ENCODE peak calls at places on chromosomes 7 and 10, in ten cellular contexts. S is head of caudate nucleus; W is mucosa of descending colon; O is heart right ventricle; V is sigmoid colon; Y is pulmonary artery endothelial cell; A is D341Med; R is EL; I is CD8-positive, alpha-beta memory T cell; K is upper lobe of right lung. P is an unnamed sample.

GRCh38 chr10:2214035-2214434 is 476.7 kb upstream of the ADARB2 start:
- DNase-seq in R (no peak), O (no peak), I (no peak), K (no peak), S (no peak), W (no peak), Y (no peak), A (no peak), V (no peak), P (no peak)

GRCh38 chr7:105924950-105925349 is 38.1 kb upstream of the CDHR3 start:
- DNase-seq in A (no peak), W (no peak), V (no peak), K (no peak), O (no peak), R (no peak), I (no peak), S (no peak), Y (no peak), P (no peak)

GRCh38 chr10:78543749-78544446 is 510.2 kb downstream of the RPS24 start:
- DNase-seq in O (peak), R (peak), S (peak), V (peak), K (peak), W (no peak), Y (no peak), I (no peak), A (no peak), P (peak)

GRCh38 chr7:76133164-76133775 is 68.4 kb upstream of the SRRM3 start:
- DNase-seq in K (no peak), S (no peak), A (no peak), O (no peak), R (no peak), Y (no peak), W (no peak), V (no peak), I (no peak), P (no peak)

GRCh38 chr10:5779753-5780152 is 33.5 kb downstream of the GDI2 start:
- DNase-seq in W (no peak), Y (no peak), I (no peak), S (no peak), V (no peak), A (no peak), K (no peak), O (no peak), R (no peak), P (no peak)

GRCh38 chr10:86795353-86795752 is 38.9 kb downstream of the BMPR1A start:
- DNase-seq in Y (no peak), O (no peak), R (peak), S (no peak), W (no peak), I (no peak), A (peak), V (no peak), K (no peak), P (no peak)

GRCh38 chr7:49433794-49434193 is 339.6 kb upstream of the VWC2 start:
- DNase-seq in O (no peak), S (no peak), K (no peak), A (no peak), Y (no peak), I (no peak), W (no peak), R (no peak), V (no peak), P (no peak)

GRCh38 chr10:124180947-124181549 is 87.7 kb upstream of the CHST15 start:
- DNase-seq in K (no peak), Y (no peak), I (no peak), O (no peak), A (no peak), W (no peak), S (no peak), R (peak), V (no peak), P (no peak)

GRCh38 chr7:78350926-78351325 is 552.4 kb downstream of the PHTF2 start:
- DNase-seq in R (no peak), Y (no peak), A (no peak), S (no peak), I (no peak), W (no peak), V (no peak), O (no peak), K (no peak), P (no peak)